ENCODE peak calls at places on chromosomes 1 and 21, in seven cellular contexts. J, U, O, P, R, T and Y are unnamed samples.

GRCh38 chr1:202811296-202812175 is 782 bp downstream of the PCAT6 start:
- DNase-seq in J (no peak), U (peak), O (peak), P (no peak), R (no peak), T (peak), Y (peak)

GRCh38 chr1:196723325-196724185 is 51.1 kb upstream of the CFHR3 start:
- DNase-seq in J (no peak), U (no peak), O (peak), P (no peak), R (peak), T (peak), Y (peak)

GRCh38 chr1:17559618-17560419 is 20.3 kb downstream of the ARHGEF10L start:
- DNase-seq in J (no peak), U (no peak), O (no peak), P (no peak), R (no peak), T (no peak), Y (no peak)

GRCh38 chr21:41975391-41976272 is 21.8 kb upstream of the C2CD2 start:
- DNase-seq in J (no peak), U (no peak), O (no peak), P (no peak), R (no peak), T (no peak), Y (no peak)

GRCh38 chr1:37634554-37635308 is at the start of gene RSPO1:
- DNase-seq in J (peak), U (no peak), O (no peak), P (no peak), R (peak), T (no peak), Y (no peak)

GRCh38 chr1:156102634-156103511 is 11.6 kb upstream of the LMNA start:
- DNase-seq in J (peak), U (no peak), O (no peak), P (no peak), R (peak), T (no peak), Y (no peak)

GRCh38 chr1:42259739-42260064 is 75.3 kb downstream of the FOXJ3 start:
- DNase-seq in J (peak), U (no peak), O (no peak), P (no peak), R (no peak), T (no peak), Y (no peak)

GRCh38 chr1:153767519-153767918 is 7.7 kb upstream of the SLC27A3 start:
- DNase-seq in J (no peak), U (no peak), O (no peak), P (no peak), R (no peak), T (no peak), Y (no peak)

GRCh38 chr1:51237714-51238403 is 1.8 kb downstream of the RNF11 start:
- DNase-seq in J (no peak), U (no peak), O (no peak), P (no peak), R (peak), T (no peak), Y (no peak)

GRCh38 chr1:178723541-178723940 is 1.5 kb upstream of the RALGPS2 start:
- DNase-seq in J (no peak), U (no peak), O (no peak), P (no peak), R (no peak), T (no peak), Y (no peak)

GRCh38 chr1:196393742-196394141 is 214.5 kb downstream of the KCNT2 start:
- DNase-seq in J (peak), U (no peak), O (no peak), P (no peak), R (peak), T (no peak), Y (no peak)

GRCh38 chr1:40075251-40075650 is 21.8 kb downstream of the PPT1 start:
- DNase-seq in J (no peak), U (no peak), O (no peak), P (no peak), R (no peak), T (no peak), Y (no peak)

GRCh38 chr1:12480748-12481362 is 137.2 kb downstream of the DHRS3 start:
- DNase-seq in J (peak), U (peak), O (no peak), P (peak), R (peak), T (no peak), Y (no peak)

GRCh38 chr1:74467786-74468377 is 44.5 kb downstream of the LRRC53 start:
- DNase-seq in J (peak), U (no peak), O (no peak), P (no peak), R (no peak), T (peak), Y (no peak)

GRCh38 chr1:152148991-152149390 is 10.0 kb downstream of the RPTN start:
- DNase-seq in J (no peak), U (no peak), O (no peak), P (no peak), R (peak), T (no peak), Y (no peak)

GRCh38 chr1:164576311-164577271 is 17.6 kb downstream of the PBX1 start:
- DNase-seq in J (peak), U (no peak), O (no peak), P (peak), R (peak), T (no peak), Y (no peak)